ENCODE peak calls at places on chromosomes 16 and 17, in seven cellular contexts. H, U, P, G, N, K and Y are unnamed samples.

GRCh38 chr16:52545544-52546262 is 1.2 kb downstream of the TOX3 start:
- DNase-seq in H (no peak), P (no peak), N (peak), K (no peak), G (no peak), U (no peak), Y (no peak)

GRCh38 chr17:45271603-45272002 is 9.7 kb upstream of the SPATA32 start:
- DNase-seq in N (no peak), U (no peak), G (no peak), H (no peak), P (no peak), K (no peak), Y (no peak)

GRCh38 chr17:63701477-63702222 is 1.7 kb upstream of the LIMD2 start:
- DNase-seq in H (peak), N (peak), K (no peak), P (peak), U (no peak), G (peak), Y (peak)

GRCh38 chr17:63405741-63406261 is 40.3 kb downstream of the CYB561 start:
- DNase-seq in K (no peak), N (no peak), P (peak), U (no peak), H (no peak), G (no peak), Y (no peak)

GRCh38 chr17:40022961-40023541 is 7.8 kb downstream of the CSF3 start:
- DNase-seq in G (no peak), K (no peak), N (peak), P (no peak), U (no peak), H (no peak), Y (no peak)

GRCh38 chr16:56424404-56424765 is 960 bp downstream of the AMFR start:
- DNase-seq in K (no peak), N (no peak), G (no peak), P (no peak), H (no peak), U (no peak), Y (no peak)

GRCh38 chr17:82356845-82357355 is 2.1 kb upstream of the TEX19 start:
- DNase-seq in K (no peak), H (no peak), N (no peak), P (no peak), U (peak), G (peak), Y (no peak)

GRCh38 chr17:77474292-77474988 is 333.7 kb downstream of the SEC14L1 start:
- DNase-seq in N (peak), H (peak), K (no peak), U (no peak), P (no peak), G (no peak), Y (no peak)

GRCh38 chr17:628089-628488 is 86.5 kb downstream of the VPS53 start:
- DNase-seq in H (no peak), K (no peak), G (no peak), N (no peak), U (no peak), P (no peak), Y (no peak)

GRCh38 chr17:624341-624860 is 90.2 kb downstream of the VPS53 start:
- DNase-seq in G (no peak), U (no peak), P (no peak), K (no peak), H (no peak), N (no peak), Y (no peak)

GRCh38 chr17:622356-622755 is 92.3 kb downstream of the VPS53 start:
- DNase-seq in K (no peak), G (no peak), H (no peak), N (no peak), P (no peak), U (no peak), Y (no peak)

GRCh38 chr17:627051-627450 is 87.6 kb downstream of the VPS53 start:
- DNase-seq in U (no peak), G (no peak), N (no peak), H (no peak), K (no peak), P (no peak), Y (no peak)

GRCh38 chr17:623121-623520 is 91.5 kb downstream of the VPS53 start:
- DNase-seq in P (no peak), N (no peak), H (no peak), G (no peak), K (no peak), U (no peak), Y (no peak)
- H3K4me3 ChIP-seq in P (no peak), N (no peak), H (no peak), G (no peak), K (no peak), U (no peak), Y (no peak)

GRCh38 chr17:1732241-1733046 is 7.9 kb downstream of the WDR81 start:
- DNase-seq in P (no peak), N (no peak), H (no peak), K (no peak), G (no peak), U (no peak), Y (no peak)

GRCh38 chr17:1727876-1728630 is 3.5 kb downstream of the WDR81 start:
- DNase-seq in K (no peak), G (no peak), N (peak), P (no peak), U (no peak), H (no peak), Y (no peak)

GRCh38 chr17:1731194-1731506 is 6.6 kb downstream of the WDR81 start:
- DNase-seq in H (no peak), K (no peak), U (no peak), P (no peak), G (no peak), N (no peak), Y (no peak)

GRCh38 chr17:1730345-1731193 is 6.1 kb downstream of the WDR81 start:
- DNase-seq in K (peak), P (no peak), G (peak), N (peak), H (no peak), U (no peak), Y (no peak)

DNA sequence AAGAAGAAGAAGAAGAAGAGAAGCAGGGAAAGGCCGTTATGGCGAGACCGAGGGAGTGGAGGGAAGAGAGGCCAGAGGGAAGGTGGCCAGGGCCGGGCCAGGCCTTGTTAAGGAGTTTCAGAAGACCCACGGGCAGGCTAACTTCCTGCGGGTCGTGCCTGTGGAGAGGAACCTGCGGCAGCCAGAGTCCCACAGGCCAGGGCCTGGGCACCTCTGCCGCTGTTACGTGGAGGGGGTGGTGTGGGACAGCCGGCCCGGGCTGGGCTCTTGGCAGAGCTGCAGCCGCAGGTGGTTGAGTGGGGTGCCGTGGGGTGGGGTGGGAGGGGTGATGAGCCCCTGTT is 5.5 kb downstream of the WDR81 start:
- DNase-seq in H (no peak), P (no peak), K (no peak), G (peak), U (no peak), N (no peak), Y (no peak)
- H3K4me3 ChIP-seq in H (no peak), P (no peak), K (no peak), G (no peak), U (no peak), N (no peak), Y (no peak)

DNA sequence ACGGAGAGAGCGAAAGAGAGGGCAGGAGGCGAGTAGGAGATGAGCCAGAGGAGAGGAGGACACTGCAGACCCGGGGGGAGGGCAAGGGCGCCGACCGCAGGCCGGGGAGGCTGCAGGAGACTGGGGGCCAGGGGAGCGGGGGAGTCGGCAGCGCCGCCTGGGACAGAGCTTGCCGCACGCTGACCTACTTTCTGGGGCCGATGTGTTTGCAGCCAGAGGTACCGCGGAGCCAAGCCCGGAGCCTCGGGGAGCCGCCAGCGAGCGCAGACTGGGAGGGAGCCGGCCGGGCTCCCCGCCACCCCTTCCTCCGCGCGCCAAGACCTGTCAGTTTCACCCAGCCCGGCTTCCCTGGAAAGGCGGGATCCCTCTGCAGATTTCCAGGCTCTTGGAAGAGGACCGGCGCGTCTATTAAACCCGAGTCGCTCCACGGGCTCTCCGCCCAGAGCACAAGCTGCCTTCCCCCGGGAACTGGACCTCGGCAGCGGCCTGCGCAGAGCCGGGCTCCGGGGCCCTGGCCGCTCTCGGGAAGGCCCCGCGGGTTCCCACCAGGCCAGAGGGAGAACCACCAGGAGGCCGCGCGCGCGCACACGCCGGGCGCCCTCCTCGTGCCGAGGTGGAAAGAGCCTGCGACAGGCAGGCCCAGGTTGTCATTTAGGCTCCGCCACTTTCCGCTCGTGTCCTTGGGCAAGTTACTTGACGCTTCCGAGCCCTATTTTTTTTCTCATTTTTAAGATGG is 74.5 kb downstream of the CMC2 start:
- DNase-seq in U (peak), P (peak), N (peak), K (peak), G (no peak), H (no peak), Y (peak)
- H3K4me3 ChIP-seq in U (peak), P (no peak), N (peak), K (peak), G (peak), H (no peak), Y (peak)

GRCh38 chr17:42273474-42274272 is 2.5 kb downstream of the STAT5B start:
- DNase-seq in N (no peak), G (no peak), H (no peak), U (no peak), K (no peak), P (peak), Y (no peak)

GRCh38 chr17:42272162-42272561 is 4.0 kb downstream of the STAT5B start:
- DNase-seq in N (no peak), U (no peak), K (no peak), H (no peak), G (no peak), P (peak), Y (no peak)

GRCh38 chr17:42271277-42271922 is 4.8 kb downstream of the STAT5B start:
- DNase-seq in G (no peak), K (no peak), H (no peak), U (no peak), P (no peak), N (no peak), Y (no peak)

GRCh38 chr17:42274273-42274542 is 2.0 kb downstream of the STAT5B start:
- DNase-seq in K (no peak), H (no peak), P (no peak), N (no peak), U (no peak), G (no peak), Y (no peak)

DNA sequence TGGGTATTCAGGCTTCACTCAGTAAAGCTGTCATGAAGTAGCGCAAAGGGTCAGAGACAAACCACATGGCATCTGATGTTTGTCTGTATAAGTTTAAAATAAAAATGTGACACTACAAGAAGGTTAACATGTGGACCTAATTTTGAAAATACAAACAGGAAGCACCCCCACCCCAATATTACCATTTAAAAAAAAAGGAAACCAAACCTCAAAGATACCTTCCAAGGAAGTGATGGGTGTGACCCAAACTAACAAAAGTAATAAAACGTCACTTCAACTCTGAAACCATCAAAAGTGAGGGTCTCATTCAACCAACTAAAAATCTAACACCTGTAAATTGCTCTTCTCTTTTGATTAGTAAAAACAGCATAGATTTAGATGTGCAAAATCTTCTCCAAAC is 3.6 kb downstream of the STAT5B start:
- DNase-seq in P (peak), U (no peak), G (no peak), H (no peak), K (no peak), N (no peak), Y (no peak)
- H3K4me3 ChIP-seq in P (peak), U (no peak), G (no peak), H (peak), K (no peak), N (no peak), Y (no peak)

GRCh38 chr17:2959371-2960130 is 103.9 kb downstream of the OR1D5 start:
- DNase-seq in H (no peak), G (peak), N (no peak), P (no peak), K (no peak), U (no peak), Y (no peak)
- H3K4me3 ChIP-seq in H (no peak), G (no peak), N (no peak), P (no peak), K (no peak), U (no peak), Y (no peak)

DNA sequence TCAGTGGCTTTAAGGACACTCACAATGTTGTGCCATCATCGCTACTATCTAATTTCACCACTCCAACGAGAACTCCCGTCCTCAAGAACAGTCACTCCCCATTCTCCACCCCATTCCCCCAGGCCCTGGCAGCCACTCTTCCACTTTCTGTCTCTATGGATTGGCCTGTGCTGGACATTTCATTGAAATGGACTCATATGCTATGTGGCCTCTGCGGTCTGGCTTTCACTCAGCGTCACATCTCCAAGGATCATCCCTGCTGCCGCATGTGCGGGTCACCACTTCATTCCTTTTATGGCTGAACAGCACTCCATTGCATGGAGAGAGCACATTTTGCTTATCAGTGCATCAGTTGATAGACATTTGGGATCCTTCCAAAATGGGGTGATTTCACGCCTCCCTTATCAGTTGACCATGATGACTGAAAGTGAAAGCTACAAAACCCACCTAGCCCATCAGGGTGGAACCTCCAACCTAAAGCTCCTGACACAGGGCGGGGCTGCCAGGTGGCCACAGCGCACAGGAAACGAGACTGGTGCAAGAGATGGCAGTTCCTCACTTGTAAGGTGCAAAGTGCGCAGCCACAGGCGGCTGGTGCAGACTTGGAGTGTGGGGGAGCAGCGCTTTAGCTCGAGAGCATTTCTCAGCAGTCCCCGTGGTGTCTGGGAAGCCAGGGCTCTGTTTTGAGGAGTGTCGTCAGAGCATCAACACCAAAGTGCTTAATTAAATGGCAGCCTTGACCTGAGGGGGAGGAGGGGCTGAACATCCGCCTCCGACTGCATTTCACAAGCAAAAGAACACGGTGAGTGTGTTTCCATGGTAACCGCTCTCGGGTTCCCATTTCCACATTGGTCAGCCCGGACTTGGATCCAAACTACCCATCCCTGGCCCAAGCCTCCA is 23.8 kb downstream of the COTL1 start:
- DNase-seq in G (peak), N (peak), H (peak), U (no peak), K (no peak), P (peak), Y (peak)
- H3K4me3 ChIP-seq in G (no peak), N (no peak), H (peak), U (no peak), K (no peak), P (peak), Y (peak)

GRCh38 chr17:27466376-27466747 is 10.1 kb downstream of the KSR1 start:
- DNase-seq in U (no peak), P (peak), H (no peak), K (no peak), N (no peak), G (no peak), Y (no peak)
- H3K4me3 ChIP-seq in U (no peak), P (peak), H (peak), K (no peak), N (no peak), G (no peak), Y (peak)

GRCh38 chr16:693364-693763 is 3.2 kb upstream of the WDR24 start:
- DNase-seq in P (no peak), K (no peak), N (no peak), U (no peak), G (no peak), H (no peak), Y (no peak)

GRCh38 chr16:695355-696089 is 5.3 kb upstream of the WDR24 start:
- DNase-seq in H (peak), P (peak), U (peak), G (peak), N (no peak), K (no peak), Y (peak)

GRCh38 chr16:694187-694862 is 4.1 kb upstream of the WDR24 start:
- DNase-seq in H (no peak), G (no peak), K (no peak), N (no peak), P (no peak), U (peak), Y (no peak)

GRCh38 chr16:693766-694165 is 3.6 kb upstream of the WDR24 start:
- DNase-seq in G (no peak), K (no peak), P (no peak), N (no peak), U (no peak), H (no peak), Y (no peak)

GRCh38 chr16:694863-695354 is 4.7 kb upstream of the WDR24 start:
- DNase-seq in U (no peak), N (no peak), G (no peak), K (no peak), P (no peak), H (no peak), Y (no peak)
- H3K4me3 ChIP-seq in U (peak), N (no peak), G (peak), K (no peak), P (no peak), H (peak), Y (peak)